ENCODE peak calls at places on chromosomes 3 and 15, in six cellular contexts. T is C1 segment of cervical spinal cord, Y is ACHN, G is cardiac fibroblast, J is HTR-8/SVneo, A is globus pallidus. D is an unnamed sample.

GRCh38 chr15:74545061-74545460 is 4.0 kb downstream of the ARID3B start:
- DNase-seq in Y (no peak), G (no peak), T (no peak), A (no peak), J (no peak), D (no peak)

GRCh38 chr3:73349657-73350056 is 275.1 kb downstream of the PDZRN3 start:
- DNase-seq in J (no peak), A (no peak), T (no peak), G (no peak), Y (no peak), D (no peak)

GRCh38 chr15:66684136-66684681 is 17.8 kb upstream of the SMAD6 start:
- DNase-seq in G (no peak), T (no peak), A (no peak), J (no peak), Y (no peak), D (no peak)

GRCh38 chr15:78979456-78980320 is 34.8 kb upstream of the CTSH start:
- DNase-seq in Y (peak), T (peak), J (peak), A (peak), G (peak), D (peak)

GRCh38 chr15:47718474-47719440 is 1.5 kb downstream of the SEMA6D start:
- DNase-seq in A (peak), J (peak), G (peak), T (peak), Y (no peak), D (no peak)

GRCh38 chr3:4394048-4394447 is 73.0 kb downstream of the SUMF1 start:
- DNase-seq in J (no peak), T (no peak), G (peak), Y (no peak), A (no peak), D (peak)

GRCh38 chr3:143276592-143276991 is 157.0 kb downstream of the CHST2 start:
- DNase-seq in J (no peak), G (no peak), Y (no peak), A (no peak), T (no peak), D (no peak)

GRCh38 chr3:14768182-14768790 is 50.5 kb upstream of the FGD5 start:
- DNase-seq in T (no peak), Y (no peak), J (no peak), A (no peak), G (no peak), D (no peak)

GRCh38 chr3:128320551-128321340 is 145.9 kb downstream of the DNAJB8 start:
- DNase-seq in Y (no peak), A (no peak), J (no peak), G (no peak), T (no peak), D (no peak)

GRCh38 chr3:143897558-143898305 is 49.5 kb upstream of the SLC9A9 start:
- DNase-seq in A (peak), G (peak), J (no peak), Y (no peak), T (no peak), D (peak)

GRCh38 chr15:95405447-95405846 is 925.1 kb upstream of the NR2F2 start:
- DNase-seq in A (no peak), G (peak), T (no peak), Y (peak), J (no peak), D (peak)

GRCh38 chr3:11394397-11394796 is 122.2 kb downstream of the ATG7 start:
- DNase-seq in G (no peak), T (no peak), A (no peak), Y (no peak), J (no peak), D (no peak)

GRCh38 chr15:96331942-96332853 is 1.7 kb downstream of the NR2F2 start:
- DNase-seq in G (peak), Y (peak), T (no peak), J (no peak), A (no peak), D (peak)

GRCh38 chr3:140585828-140586227 is 92.0 kb upstream of the TRIM42 start:
- DNase-seq in T (no peak), A (no peak), Y (no peak), G (peak), J (no peak), D (peak)

GRCh38 chr3:71031914-71032521 is 551.5 kb downstream of the FOXP1 start:
- DNase-seq in G (peak), J (no peak), A (no peak), Y (no peak), T (no peak), D (no peak)

GRCh38 chr15:63037996-63038720 is 4.4 kb upstream of the TPM1 start:
- DNase-seq in T (no peak), Y (no peak), G (no peak), A (no peak), J (no peak), D (no peak)

GRCh38 chr3:173902866-173903265 is 505.3 kb downstream of the NLGN1 start:
- DNase-seq in Y (no peak), J (no peak), G (no peak), T (no peak), A (no peak), D (no peak)

GRCh38 chr3:51799879-51800757 is 21.1 kb upstream of the IQCF6 start:
- DNase-seq in T (no peak), J (peak), Y (peak), A (peak), G (peak), D (peak)

GRCh38 chr15:67968564-67969440 is 85.3 kb upstream of the PIAS1 start:
- DNase-seq in Y (no peak), A (no peak), G (no peak), T (no peak), J (no peak), D (no peak)

D was measured in M059J.